ENCODE peak calls at places on chromosomes 5 and 9, in seven cellular contexts. F is IMR-90, Z is Peyer's patch, X is thoracic aorta, Q is stomach, S is psoas muscle, I is AG04450. P is an unnamed sample. For H3K27me3, the result is how much of the 10 kb centered on the place peaks cover.

GRCh38 chr5:142960309-142960696 is 190.1 kb downstream of the ARHGAP26 start:
- DNase-seq in F (peak), Z (no peak), X (no peak), Q (no peak), S (no peak), I (peak), P (no peak)

GRCh38 chr9:116541402-116541801 is 145.7 kb upstream of the TRIM32 start:
- DNase-seq in F (no peak), Z (no peak), X (no peak), Q (no peak), S (no peak), I (no peak), P (no peak)

GRCh38 chr5:95738069-95738468 is 6.9 kb downstream of the RHOBTB3 start:
- DNase-seq in F (no peak), Z (no peak), X (no peak), Q (no peak), S (no peak), I (no peak), P (no peak)

GRCh38 chr9:116549061-116549664 is 137.9 kb upstream of the TRIM32 start:
- DNase-seq in F (peak), Z (peak), X (peak), Q (peak), S (peak), I (peak), P (no peak)

GRCh38 chr5:140576776-140577201 is 12.2 kb downstream of the SLC35A4 start:
- DNase-seq in F (no peak), Z (no peak), X (no peak), Q (no peak), S (no peak), I (no peak), P (no peak)

GRCh38 chr5:151706906-151707305 is 20.2 kb upstream of the SPARC start:
- DNase-seq in F (peak), Z (no peak), X (no peak), Q (no peak), S (no peak), I (no peak), P (no peak)

GRCh38 chr5:111960466-111961215 is 203.6 kb upstream of the NREP start:
- DNase-seq in F (peak), Z (no peak), X (no peak), Q (no peak), S (no peak), I (no peak), P (no peak)

GRCh38 chr5:61965074-61965473 is 340.9 kb upstream of the KIF2A start:
- DNase-seq in F (no peak), Z (no peak), X (no peak), Q (no peak), S (no peak), I (no peak), P (no peak)

GRCh38 chr5:139639619-139640431 is 8.3 kb upstream of the CXXC5 start:
- DNase-seq in F (peak), Z (peak), X (no peak), Q (peak), S (peak), I (no peak), P (peak)

GRCh38 chr9:123642291-123643278 is 286.6 kb downstream of the CRB2 start:
- DNase-seq in F (peak), Z (no peak), X (no peak), Q (peak), S (no peak), I (no peak), P (peak)

GRCh38 chr9:37776328-37776727 is 8.5 kb downstream of the EXOSC3 start:
- DNase-seq in F (peak), Z (no peak), X (no peak), Q (no peak), S (no peak), I (no peak), P (no peak)

GRCh38 chr5:8456846-8457186 is 587.9 kb downstream of the MTRR start:
- DNase-seq in F (peak), Z (no peak), X (no peak), Q (no peak), S (no peak), I (no peak), P (no peak)

GRCh38 chr5:159850192-159850573 is 66.1 kb upstream of the ADRA1B start:
- DNase-seq in F (peak), Z (no peak), X (no peak), Q (no peak), S (peak), I (peak), P (no peak)

GRCh38 chr5:157523976-157524375 is 51.6 kb downstream of the ADAM19 start:
- DNase-seq in F (no peak), Z (no peak), X (no peak), Q (no peak), S (no peak), I (no peak), P (no peak)

GRCh38 chr5:16179511-16179935 is at the start of gene MARCHF11:
- DNase-seq in F (no peak), Z (no peak), X (no peak), Q (no peak), S (no peak), I (no peak), P (no peak)
- H3K27me3 ChIP-seq in F (under half), Z (under half), X (under half), Q (under half), S (under half), I (under half), P (under half)

DNA sequence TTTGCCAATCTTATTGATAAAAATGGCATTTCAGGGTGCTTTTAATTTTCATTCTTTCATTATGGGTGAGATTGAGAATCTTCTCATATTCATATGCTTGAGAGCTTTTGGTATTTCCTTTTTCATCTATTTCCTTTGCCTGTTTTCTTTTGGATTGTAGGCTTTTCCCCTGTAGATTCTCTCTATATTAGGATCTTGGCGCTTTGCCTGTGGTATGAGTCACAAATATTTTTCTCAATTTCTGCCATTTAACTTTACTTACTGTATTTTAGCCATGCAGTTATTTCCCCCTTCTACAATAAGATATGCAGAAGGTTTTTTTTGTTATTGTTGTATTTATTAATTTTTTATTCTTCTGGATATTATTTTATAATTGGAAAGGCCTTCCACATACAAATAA is 21.5 kb upstream of the KLF9 start:
- DNase-seq in F (peak), Z (no peak), X (no peak), Q (no peak), S (no peak), I (no peak), P (no peak)
- TF ChIP-seq CTCF in F (no peak), Z (no peak), X (no peak), Q (no peak), S (no peak), I (no peak), P (no peak)

DNA sequence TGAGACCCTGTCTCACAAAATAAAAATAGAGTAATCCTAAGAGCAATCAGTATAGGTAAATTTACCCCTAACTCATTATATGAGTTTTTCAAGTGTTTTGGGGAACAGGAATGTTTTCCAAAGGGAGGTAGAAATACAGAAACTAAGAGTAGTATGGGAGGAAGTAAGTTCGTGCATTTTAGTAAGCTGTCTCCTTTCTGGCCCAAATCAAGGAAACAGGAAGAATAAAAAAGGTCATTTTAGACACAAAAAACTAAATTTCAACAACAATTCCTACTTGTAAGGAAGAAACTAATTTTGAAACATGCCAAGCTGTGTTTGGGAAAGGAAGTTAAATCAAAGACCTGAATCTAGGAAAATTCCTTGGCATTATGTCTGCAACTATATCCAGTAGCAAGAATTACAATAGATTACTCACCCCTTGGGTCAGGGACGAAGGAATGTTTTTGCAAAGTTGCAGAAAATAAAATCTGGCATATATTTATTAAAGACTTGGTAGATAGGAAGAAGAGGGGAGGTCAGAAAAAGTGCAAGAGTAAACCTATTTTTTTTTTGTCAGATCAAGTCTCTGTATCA is 6.5 kb upstream of the RPS6 start:
- DNase-seq in F (no peak), Z (no peak), X (no peak), Q (no peak), S (no peak), I (no peak), P (no peak)
- H3K27ac ChIP-seq in F (no peak), Z (no peak), X (no peak), Q (no peak), S (no peak), I (no peak), P (no peak)

DNA sequence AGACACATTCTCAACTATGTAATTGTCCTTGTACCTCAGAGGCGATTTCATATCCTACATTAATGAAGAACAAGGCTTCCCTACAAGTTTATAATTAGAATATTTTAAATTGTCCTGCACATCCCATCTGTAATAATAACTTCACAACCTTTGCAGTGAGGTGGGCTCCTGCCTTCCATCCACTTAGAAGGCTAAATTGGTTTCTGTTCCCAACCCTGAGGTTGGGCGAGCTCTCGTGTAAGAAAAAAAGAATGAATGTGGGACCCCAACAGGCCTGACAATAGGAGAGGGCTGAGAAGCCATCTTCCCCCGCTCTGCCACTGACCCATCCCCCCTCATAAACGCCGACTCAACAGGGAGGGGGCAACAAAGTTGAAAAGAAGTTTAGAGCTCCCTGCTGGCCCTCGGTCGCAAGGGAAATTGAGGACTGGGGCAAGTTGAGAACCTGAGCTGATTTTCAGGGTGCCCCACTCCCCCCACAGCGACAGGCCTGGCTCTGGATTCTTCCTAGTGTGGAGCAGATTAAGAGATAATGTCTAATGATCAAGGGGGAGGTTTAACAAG is 9.4 kb downstream of the BARHL1 start:
- DNase-seq in F (no peak), Z (no peak), X (no peak), Q (no peak), S (no peak), I (no peak), P (no peak)
- H3K27me3 ChIP-seq in F (half or more), Z (under half), X (under half), Q (half or more), S (under half), I (half or more), P (under half)

GRCh38 chr9:26561928-26562327 is 330.7 kb downstream of the CAAP1 start:
- DNase-seq in F (no peak), Z (no peak), X (no peak), Q (no peak), S (no peak), I (no peak), P (no peak)
- TF ChIP-seq CTCF in F (no peak), Z (no peak), X (no peak), Q (no peak), S (no peak), I (no peak), P (no peak)